ENCODE peak calls at places on chromosomes 11 and 22, in four cellular contexts. C is A673, J is HL-60, B is PC-3. V is an unnamed sample.
A peak's percentile ranks its signal among the peaks of the same experiment; 100 is the strongest.

GRCh38 chr11:58446294-58446693 is 4.3 kb upstream of the OR5B12 start:
- DNase-seq in B (peak; percentile 25), C (no peak), J (no peak), V (no peak)

GRCh38 chr11:66882540-66882939 is 25.7 kb downstream of the LRFN4 start:
- DNase-seq in B (no peak), J (no peak), C (no peak), V (no peak)

GRCh38 chr22:41523464-41524221 is 20.6 kb downstream of the POLR3H start:
- DNase-seq in J (no peak), B (no peak), C (no peak), V (no peak)

GRCh38 chr22:22068025-22068424 is 85.4 kb upstream of the TOP3B start:
- DNase-seq in C (no peak), J (no peak), B (no peak), V (no peak)

GRCh38 chr11:26134481-26135355 is 197.2 kb upstream of the ANO3 start:
- DNase-seq in B (peak; percentile 25), C (peak; percentile 23), J (no peak), V (peak; percentile 1)

GRCh38 chr11:134530826-134531225 is 118.8 kb upstream of the B3GAT1 start:
- DNase-seq in B (no peak), C (no peak), J (no peak), V (no peak)

GRCh38 chr11:67117667-67118058 is 1.4 kb upstream of the KDM2A start:
- DNase-seq in B (no peak), J (no peak), C (peak; percentile 22), V (peak; percentile 12)

GRCh38 chr11:84564180-84564866 is 1062.8 kb downstream of the DLG2 start:
- DNase-seq in J (peak; percentile 12), C (peak; percentile 60), B (peak; percentile 88), V (peak; percentile 46)

GRCh38 chr11:6681949-6682348 is 1.2 kb downstream of the MRPL17 start:
- DNase-seq in B (peak; percentile 8), J (peak; percentile 24), C (peak; percentile 11), V (no peak)

GRCh38 chr11:116736763-116737162 is 36.0 kb downstream of the BUD13 start:
- DNase-seq in C (peak; percentile 47), J (no peak), B (peak; percentile 51), V (no peak)

GRCh38 chr22:41916745-41917358 is 2.0 kb upstream of the SHISA8 start:
- DNase-seq in B (no peak), C (no peak), J (no peak), V (no peak)

GRCh38 chr11:46105902-46106301 is 15.4 kb downstream of the PHF21A start:
- DNase-seq in C (no peak), B (no peak), J (no peak), V (no peak)

GRCh38 chr11:74473382-74474201 is 6.2 kb upstream of the KCNE3 start:
- DNase-seq in B (no peak), C (no peak), J (no peak), V (no peak)

GRCh38 chr11:1749020-1749758 is 1.2 kb downstream of the IFITM10 start:
- DNase-seq in B (no peak), J (no peak), C (no peak), V (no peak)

GRCh38 chr11:236774-237767 is at the start of gene PSMD13:
- DNase-seq in B (peak; percentile 76), C (peak; percentile 91), J (peak; percentile 67), V (peak; percentile 83)

GRCh38 chr11:118277312-118277711 is 13.2 kb upstream of the MPZL2 start:
- DNase-seq in J (no peak), B (peak; percentile 93), C (no peak), V (no peak)

GRCh38 chr22:21593406-21594232 is 26.1 kb downstream of the UBE2L3 start:
- DNase-seq in C (no peak), J (no peak), B (peak; percentile 24), V (peak; percentile 11)

GRCh38 chr11:59186130-59186594 is 14.2 kb downstream of the DTX4 start:
- DNase-seq in B (peak; percentile 76), C (peak; percentile 66), J (no peak), V (peak; percentile 62)

GRCh38 chr11:117492578-117493251 is 165.1 kb downstream of the CEP164 start:
- DNase-seq in J (no peak), B (no peak), C (peak; percentile 19), V (peak; percentile 60)

GRCh38 chr11:127395034-127395433 is 394.5 kb upstream of the KIRREL3 start:
- DNase-seq in J (no peak), C (no peak), B (no peak), V (no peak)

GRCh38 chr22:42202669-42203068 is 67.8 kb downstream of the TCF20 start:
- DNase-seq in C (no peak), B (no peak), J (peak; percentile 14), V (no peak)

GRCh38 chr11:18567081-18567480 is 21.5 kb downstream of the UEVLD start:
- DNase-seq in J (no peak), B (no peak), C (no peak), V (no peak)

GRCh38 chr22:37070334-37070733 is 18.8 kb downstream of the KCTD17 start:
- DNase-seq in J (no peak), C (no peak), B (no peak), V (no peak)

GRCh38 chr11:326842-327580 is 6.4 kb upstream of the IFITM3 start:
- DNase-seq in B (no peak), C (no peak), J (peak; percentile 50), V (no peak)

GRCh38 chr11:86418513-86418912 is 43.8 kb downstream of the CCDC81 start:
- DNase-seq in J (no peak), B (no peak), C (no peak), V (no peak)

GRCh38 chr11:35579557-35580396 is 38.5 kb upstream of the FJX1 start:
- DNase-seq in C (peak; percentile 94), J (peak; percentile 40), B (peak; percentile 86), V (no peak)

GRCh38 chr11:88979641-88980040 is 86.1 kb downstream of the GRM5 start:
- DNase-seq in B (peak; percentile 88), C (no peak), J (no peak), V (no peak)

GRCh38 chr11:72897506-72897905 is 83.3 kb downstream of the ATG16L2 start:
- DNase-seq in C (no peak), B (peak; percentile 86), J (no peak), V (no peak)

GRCh38 chr11:77187105-77187750 is 59.2 kb downstream of the MYO7A start:
- DNase-seq in B (no peak), C (no peak), J (no peak), V (no peak)

GRCh38 chr11:111303476-111303875 is 5.1 kb downstream of the POU2AF3 start:
- DNase-seq in C (peak; percentile 31), J (no peak), B (peak; percentile 67), V (no peak)

GRCh38 chr11:46381046-46381835 is at the start of gene MDK:
- DNase-seq in C (peak; percentile 63), B (no peak), J (no peak), V (peak; percentile 56)

DNA sequence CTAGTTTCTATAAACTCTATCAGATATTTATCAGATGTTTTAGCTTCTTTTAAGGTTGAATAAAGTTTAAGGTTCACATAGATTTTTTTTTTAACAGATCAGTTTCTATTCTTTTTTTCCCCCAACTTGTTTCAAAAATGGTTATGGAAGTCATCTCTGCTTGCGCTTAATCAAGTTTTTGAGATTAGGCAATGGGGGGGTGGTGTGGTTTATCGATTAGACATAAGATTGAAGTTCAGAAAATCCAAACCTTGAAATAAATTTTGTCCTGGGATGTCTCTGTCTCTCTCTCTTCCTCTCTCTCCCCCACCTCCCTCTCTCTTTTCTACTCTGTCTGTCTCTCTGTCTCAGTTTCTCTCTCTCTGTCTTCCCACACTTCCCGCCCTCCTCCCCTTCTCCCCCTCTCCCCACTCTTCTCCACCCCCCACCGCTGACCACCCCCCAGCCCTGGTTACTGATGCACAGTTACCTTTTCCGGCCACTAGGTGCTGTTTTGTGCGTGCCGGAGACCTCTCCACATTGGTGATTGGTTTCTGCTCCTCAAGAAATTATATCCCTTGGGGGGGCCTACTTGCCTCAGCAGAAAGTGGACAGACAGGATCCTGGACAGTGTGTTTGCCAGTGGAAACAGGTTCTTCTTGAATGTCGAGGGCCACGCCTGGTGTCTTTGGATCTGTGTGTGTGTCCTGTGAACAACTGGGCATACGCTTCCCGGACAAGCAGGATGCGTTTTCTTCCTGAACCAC is 29.7 kb upstream of the ANO1 start:
- DNase-seq in C (peak; percentile 31), B (peak; percentile 99), J (no peak), V (no peak)
- TF ChIP-seq CTCF in C (peak; percentile 63), B (peak; percentile 90), J (no peak), V (peak; percentile 61)

DNA sequence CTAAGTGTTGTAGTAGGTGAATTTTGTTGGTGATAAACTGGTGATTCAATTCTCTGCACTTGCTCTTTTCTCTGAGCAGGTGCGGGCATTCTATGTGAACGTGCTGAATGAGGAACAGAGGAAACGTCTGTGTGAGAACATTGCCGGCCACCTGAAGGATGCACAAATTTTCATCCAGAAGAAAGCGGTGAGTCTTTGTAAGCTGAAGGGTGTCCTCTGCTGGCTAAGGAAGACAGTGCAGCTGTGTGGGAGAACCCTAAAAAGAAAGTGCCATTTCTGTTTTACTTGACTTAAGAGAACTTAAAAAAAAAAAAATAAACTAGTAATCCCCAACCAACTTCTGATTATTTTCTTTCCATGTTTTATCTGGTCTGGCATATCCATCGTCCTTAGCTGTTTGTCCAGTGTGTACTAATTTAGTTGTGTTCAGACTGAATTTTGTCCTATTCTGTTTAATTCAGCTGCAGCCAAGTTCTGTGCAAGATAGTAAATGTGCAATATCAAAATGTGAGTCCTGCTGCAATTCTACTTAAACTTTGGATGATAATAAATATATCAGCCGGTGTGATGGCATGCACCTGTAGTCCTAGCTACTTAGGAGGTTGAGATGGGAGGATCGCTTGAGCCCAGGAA is 29.6 kb downstream of the CAT start:
- DNase-seq in J (peak; percentile 69), C (peak; percentile 86), B (peak; percentile 81), V (no peak)
- TF ChIP-seq CTCF in J (peak; percentile 89), C (peak; percentile 100), B (peak; percentile 94), V (peak; percentile 62)

GRCh38 chr11:130773436-130773835 is 142.8 kb downstream of the SNX19 start:
- DNase-seq in B (no peak), C (no peak), J (no peak), V (no peak)

GRCh38 chr11:130776044-130776390 is 140.3 kb downstream of the SNX19 start:
- DNase-seq in C (no peak), J (no peak), B (no peak), V (no peak)

GRCh38 chr11:130778026-130778425 is 138.3 kb downstream of the SNX19 start:
- DNase-seq in C (no peak), J (no peak), B (no peak), V (no peak)

GRCh38 chr11:130774703-130775102 is 141.6 kb downstream of the SNX19 start:
- DNase-seq in C (peak; percentile 31), J (no peak), B (peak; percentile 17), V (no peak)

DNA sequence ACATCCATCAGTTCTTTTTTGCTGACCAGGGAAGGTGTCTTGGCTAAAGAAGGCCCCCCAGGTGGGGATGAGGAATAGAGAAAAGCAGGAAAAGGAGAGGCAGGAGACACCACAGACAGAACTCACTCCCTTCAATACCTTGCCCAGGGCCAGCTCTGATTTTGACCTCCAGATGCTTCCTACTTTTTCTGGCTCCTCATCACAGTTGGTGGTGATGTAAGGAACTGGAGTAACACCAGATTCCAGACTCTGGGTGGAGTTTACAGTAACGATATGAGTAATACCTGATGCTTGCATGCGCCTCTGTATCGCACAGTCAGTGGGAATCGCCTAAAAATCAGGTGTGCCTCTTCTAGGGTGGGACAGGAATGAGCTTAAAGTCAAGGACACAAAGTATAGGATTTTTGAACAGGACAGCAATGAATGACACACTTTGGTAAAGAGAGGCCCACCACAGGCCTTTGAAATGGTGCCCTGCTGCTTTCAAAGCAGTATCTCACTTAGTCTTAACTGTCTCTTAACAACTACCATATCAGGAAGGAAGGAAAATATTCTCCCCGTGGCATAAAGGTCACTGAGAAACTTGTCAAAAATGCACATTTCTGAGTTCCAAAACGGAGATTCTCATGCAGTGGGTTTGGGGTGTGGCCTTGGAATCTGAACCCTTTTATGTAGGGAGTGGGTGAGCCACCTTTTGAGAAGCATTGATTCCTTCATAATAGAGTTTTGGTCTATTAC is 140.8 kb downstream of the SNX19 start:
- DNase-seq in B (peak; percentile 90), C (no peak), J (no peak), V (no peak)
- TF ChIP-seq CTCF in B (no peak), C (no peak), J (no peak), V (no peak)

GRCh38 chr22:29705651-29706050 is 14.2 kb upstream of the CABP7 start:
- DNase-seq in C (no peak), B (no peak), J (no peak), V (no peak)
- TF ChIP-seq CTCF in C (no peak), B (no peak), J (no peak), V (no peak)

V was measured in neural crest cell.